ENCODE peak calls at places on chromosome 4, in ten cellular contexts. P, K, M, G, U, B, V, I, E and T are unnamed samples.
A peak's percentile ranks its signal among the peaks of the same experiment; 100 is the strongest.

GRCh38 chr4:173243321-173243720 is 74.7 kb downstream of the GALNT7 start:
- DNase-seq in P (no peak), K (peak; percentile 17), M (no peak), G (no peak), U (no peak), B (no peak), V (peak; percentile 33), I (no peak), E (no peak), T (no peak)

GRCh38 chr4:87069037-87069742 is 134.4 kb downstream of the AFF1 start:
- DNase-seq in P (no peak), K (no peak), M (no peak), G (no peak), U (no peak), B (no peak), V (no peak), I (no peak), E (no peak), T (no peak)

GRCh38 chr4:5824227-5824626 is 68.7 kb downstream of the CRMP1 start:
- DNase-seq in P (no peak), K (peak; percentile 30), M (no peak), G (no peak), U (no peak), B (no peak), V (no peak), I (no peak), E (no peak), T (no peak)

GRCh38 chr4:108109997-108110416 is 58.7 kb downstream of the LEF1 start:
- DNase-seq in P (no peak), K (no peak), M (no peak), G (no peak), U (no peak), B (no peak), V (no peak), I (no peak), E (no peak), T (no peak)

GRCh38 chr4:627751-628150 is 2.4 kb downstream of the PDE6B start:
- DNase-seq in P (no peak), K (no peak), M (no peak), G (no peak), U (peak; percentile 74), B (no peak), V (no peak), I (peak; percentile 28), E (no peak), T (no peak)

GRCh38 chr4:87806520-87806919 is 7.2 kb downstream of the IBSP start:
- DNase-seq in P (no peak), K (no peak), M (no peak), G (no peak), U (no peak), B (no peak), V (no peak), I (no peak), E (no peak), T (no peak)

GRCh38 chr4:156408749-156409148 is 455.1 kb upstream of the CTSO start:
- DNase-seq in P (no peak), K (no peak), M (no peak), G (no peak), U (no peak), B (no peak), V (no peak), I (no peak), E (no peak), T (no peak)

GRCh38 chr4:140353836-140354235 is 19.6 kb upstream of the SCOC start:
- DNase-seq in P (no peak), K (no peak), M (no peak), G (no peak), U (no peak), B (no peak), V (no peak), I (no peak), E (no peak), T (no peak)

GRCh38 chr4:128818442-128818841 is 8.9 kb downstream of the JADE1 start:
- DNase-seq in P (no peak), K (no peak), M (no peak), G (no peak), U (no peak), B (no peak), V (no peak), I (no peak), E (no peak), T (no peak)

GRCh38 chr4:107870916-107871786 is 46.4 kb downstream of the SGMS2 start:
- DNase-seq in P (no peak), K (no peak), M (no peak), G (no peak), U (no peak), B (no peak), V (peak; percentile 50), I (no peak), E (no peak), T (no peak)

GRCh38 chr4:87219648-87220093 is 747 bp downstream of the KLHL8 start:
- DNase-seq in P (peak; percentile 53), K (peak; percentile 42), M (peak; percentile 49), G (peak; percentile 65), U (no peak), B (no peak), V (peak; percentile 55), I (peak; percentile 71), E (peak; percentile 29), T (no peak)

GRCh38 chr4:157587681-157588423 is 367.3 kb downstream of the GRIA2 start:
- DNase-seq in P (no peak), K (no peak), M (no peak), G (no peak), U (no peak), B (no peak), V (no peak), I (no peak), E (no peak), T (no peak)

GRCh38 chr4:56817840-56818491 is 3.5 kb downstream of the SPINK2 start:
- DNase-seq in P (no peak), K (no peak), M (peak; percentile 9), G (peak; percentile 51), U (no peak), B (no peak), V (no peak), I (no peak), E (no peak), T (no peak)

GRCh38 chr4:47213971-47214370 is 182.6 kb downstream of the GABRB1 start:
- DNase-seq in P (no peak), K (peak; percentile 38), M (no peak), G (no peak), U (no peak), B (peak; percentile 30), V (peak; percentile 71), I (no peak), E (no peak), T (no peak)

GRCh38 chr4:13905543-13905942 is 278.0 kb upstream of the BOD1L1 start:
- DNase-seq in P (no peak), K (peak; percentile 8), M (no peak), G (no peak), U (no peak), B (no peak), V (peak; percentile 85), I (no peak), E (no peak), T (no peak)

GRCh38 chr4:119238068-119238722 is 25.7 kb downstream of the USP53 start:
- DNase-seq in P (no peak), K (no peak), M (no peak), G (peak; percentile 36), U (no peak), B (no peak), V (no peak), I (no peak), E (no peak), T (no peak)

GRCh38 chr4:167903291-167903721 is 189.0 kb upstream of the ANXA10 start:
- DNase-seq in P (no peak), K (peak; percentile 79), M (no peak), G (no peak), U (no peak), B (no peak), V (peak; percentile 43), I (no peak), E (no peak), T (no peak)

GRCh38 chr4:139861471-139861870 is 195.9 kb downstream of the MGST2 start:
- DNase-seq in P (no peak), K (no peak), M (no peak), G (no peak), U (no peak), B (no peak), V (no peak), I (no peak), E (no peak), T (no peak)

GRCh38 chr4:27702710-27703431 is 842.2 kb downstream of the STIM2 start:
- DNase-seq in P (no peak), K (peak; percentile 37), M (no peak), G (no peak), U (no peak), B (peak; percentile 16), V (no peak), I (no peak), E (no peak), T (no peak)

GRCh38 chr4:40939826-40940225 is 190.1 kb downstream of the NSUN7 start:
- DNase-seq in P (no peak), K (no peak), M (no peak), G (no peak), U (no peak), B (no peak), V (peak; percentile 26), I (no peak), E (no peak), T (no peak)

GRCh38 chr4:165355900-165356300 is 22.9 kb upstream of the CPE start:
- DNase-seq in P (no peak), K (peak; percentile 65), M (no peak), G (peak; percentile 37), U (no peak), B (peak; percentile 27), V (peak; percentile 65), I (no peak), E (no peak), T (peak; percentile 43)

GRCh38 chr4:57018930-57019329 is 40.2 kb downstream of the POLR2B start:
- DNase-seq in P (no peak), K (no peak), M (no peak), G (no peak), U (no peak), B (no peak), V (peak; percentile 52), I (no peak), E (no peak), T (no peak)

GRCh38 chr4:14130551-14130950 is 503.0 kb upstream of the BOD1L1 start:
- DNase-seq in P (no peak), K (no peak), M (no peak), G (no peak), U (no peak), B (no peak), V (peak; percentile 20), I (no peak), E (no peak), T (no peak)

GRCh38 chr4:27194599-27194998 is 334.0 kb downstream of the STIM2 start:
- DNase-seq in P (no peak), K (no peak), M (no peak), G (no peak), U (no peak), B (no peak), V (no peak), I (no peak), E (no peak), T (no peak)

GRCh38 chr4:82469776-82470345 is 39.5 kb downstream of the ENOPH1 start:
- DNase-seq in P (no peak), K (peak; percentile 41), M (no peak), G (no peak), U (no peak), B (no peak), V (peak; percentile 64), I (no peak), E (no peak), T (no peak)

GRCh38 chr4:159487284-159487747 is 384.4 kb downstream of the RAPGEF2 start:
- DNase-seq in P (no peak), K (peak; percentile 73), M (no peak), G (peak; percentile 47), U (no peak), B (peak; percentile 59), V (peak; percentile 87), I (no peak), E (no peak), T (peak; percentile 3)

GRCh38 chr4:69748176-69748575 is 12.2 kb downstream of the SULT1B1 start:
- DNase-seq in P (no peak), K (peak; percentile 8), M (no peak), G (no peak), U (no peak), B (no peak), V (peak; percentile 41), I (no peak), E (no peak), T (no peak)

GRCh38 chr4:73668806-73669205 is 48.6 kb upstream of the RASSF6 start:
- DNase-seq in P (no peak), K (no peak), M (no peak), G (no peak), U (no peak), B (no peak), V (peak; percentile 48), I (no peak), E (no peak), T (no peak)